ENCODE peak calls at places on chromosomes 6 and 20, in eight cellular contexts. One of them, this sample, is unnamed.

GRCh38 chr20:2761885-2762284 is 38.5 kb downstream of the CPXM1 start:
- DNase-seq in activated CD4-positive, alpha-beta T cell treated with anti-CD3 and anti-CD28 coated beads for 36 hours: no peak
- DNase-seq in GM12892: no peak
- DNase-seq in foreskin fibroblast: no peak
- DNase-seq in neural crest cell: no peak
- DNase-seq in neuronal stem cell: no peak
- DNase-seq in globus pallidus: no peak
- DNase-seq in skeletal muscle cell: no peak
- DNase-seq in this sample: no peak

GRCh38 chr6:40550096-40550731 is 37.0 kb downstream of the LRFN2 start:
- DNase-seq in GM12892: no peak
- DNase-seq in foreskin fibroblast: peak
- DNase-seq in globus pallidus: peak
- DNase-seq in neural crest cell: peak
- DNase-seq in neuronal stem cell: peak
- DNase-seq in activated CD4-positive, alpha-beta T cell treated with anti-CD3 and anti-CD28 coated beads for 36 hours: peak
- DNase-seq in skeletal muscle cell: peak
- DNase-seq in this sample: peak

GRCh38 chr6:40961831-40962230 is 77.2 kb downstream of the UNC5CL start:
- DNase-seq in neuronal stem cell: no peak
- DNase-seq in globus pallidus: no peak
- DNase-seq in foreskin fibroblast: no peak
- DNase-seq in GM12892: no peak
- DNase-seq in skeletal muscle cell: no peak
- DNase-seq in activated CD4-positive, alpha-beta T cell treated with anti-CD3 and anti-CD28 coated beads for 36 hours: no peak
- DNase-seq in neural crest cell: no peak
- DNase-seq in this sample: no peak

GRCh38 chr20:57393321-57394086 is 2.3 kb downstream of the RBM38 start:
- DNase-seq in skeletal muscle cell: no peak
- DNase-seq in GM12892: no peak
- DNase-seq in foreskin fibroblast: no peak
- DNase-seq in globus pallidus: peak
- DNase-seq in neuronal stem cell: no peak
- DNase-seq in neural crest cell: no peak
- DNase-seq in activated CD4-positive, alpha-beta T cell treated with anti-CD3 and anti-CD28 coated beads for 36 hours: no peak
- DNase-seq in this sample: no peak

GRCh38 chr20:32203556-32204484 is 3.7 kb downstream of the PLAGL2 start:
- DNase-seq in activated CD4-positive, alpha-beta T cell treated with anti-CD3 and anti-CD28 coated beads for 36 hours: peak
- DNase-seq in neuronal stem cell: no peak
- DNase-seq in globus pallidus: no peak
- DNase-seq in foreskin fibroblast: no peak
- DNase-seq in skeletal muscle cell: peak
- DNase-seq in GM12892: no peak
- DNase-seq in neural crest cell: no peak
- DNase-seq in this sample: peak

GRCh38 chr20:50804453-50805348 is 9.8 kb downstream of the BCAS4 start:
- DNase-seq in neural crest cell: no peak
- DNase-seq in foreskin fibroblast: no peak
- DNase-seq in activated CD4-positive, alpha-beta T cell treated with anti-CD3 and anti-CD28 coated beads for 36 hours: peak
- DNase-seq in neuronal stem cell: no peak
- DNase-seq in globus pallidus: no peak
- DNase-seq in GM12892: no peak
- DNase-seq in skeletal muscle cell: no peak
- DNase-seq in this sample: no peak

GRCh38 chr6:157464653-157465535 is 83.9 kb downstream of the ZDHHC14 start:
- DNase-seq in activated CD4-positive, alpha-beta T cell treated with anti-CD3 and anti-CD28 coated beads for 36 hours: no peak
- DNase-seq in neuronal stem cell: no peak
- DNase-seq in globus pallidus: no peak
- DNase-seq in skeletal muscle cell: no peak
- DNase-seq in foreskin fibroblast: no peak
- DNase-seq in GM12892: no peak
- DNase-seq in neural crest cell: no peak
- DNase-seq in this sample: no peak

GRCh38 chr6:4871825-4872224 is 95.6 kb downstream of the CDYL start:
- DNase-seq in foreskin fibroblast: no peak
- DNase-seq in activated CD4-positive, alpha-beta T cell treated with anti-CD3 and anti-CD28 coated beads for 36 hours: no peak
- DNase-seq in skeletal muscle cell: no peak
- DNase-seq in neural crest cell: no peak
- DNase-seq in GM12892: no peak
- DNase-seq in globus pallidus: no peak
- DNase-seq in neuronal stem cell: no peak
- DNase-seq in this sample: no peak

GRCh38 chr20:51758978-51759544 is 9.1 kb downstream of the ATP9A start:
- DNase-seq in activated CD4-positive, alpha-beta T cell treated with anti-CD3 and anti-CD28 coated beads for 36 hours: no peak
- DNase-seq in neural crest cell: no peak
- DNase-seq in globus pallidus: peak
- DNase-seq in foreskin fibroblast: peak
- DNase-seq in skeletal muscle cell: no peak
- DNase-seq in GM12892: no peak
- DNase-seq in neuronal stem cell: no peak
- DNase-seq in this sample: peak

GRCh38 chr6:158278015-158278414 is 34.2 kb upstream of the TULP4 start:
- DNase-seq in neuronal stem cell: no peak
- DNase-seq in skeletal muscle cell: no peak
- DNase-seq in GM12892: no peak
- DNase-seq in neural crest cell: no peak
- DNase-seq in foreskin fibroblast: no peak
- DNase-seq in globus pallidus: no peak
- DNase-seq in activated CD4-positive, alpha-beta T cell treated with anti-CD3 and anti-CD28 coated beads for 36 hours: no peak
- DNase-seq in this sample: no peak

GRCh38 chr6:389622-390021 is 1.9 kb upstream of the IRF4 start:
- DNase-seq in GM12892: no peak
- DNase-seq in neuronal stem cell: no peak
- DNase-seq in neural crest cell: no peak
- DNase-seq in activated CD4-positive, alpha-beta T cell treated with anti-CD3 and anti-CD28 coated beads for 36 hours: peak
- DNase-seq in foreskin fibroblast: no peak
- DNase-seq in skeletal muscle cell: no peak
- DNase-seq in globus pallidus: no peak
- DNase-seq in this sample: no peak

GRCh38 chr20:53387983-53388675 is 205.5 kb downstream of the ZNF217 start:
- DNase-seq in activated CD4-positive, alpha-beta T cell treated with anti-CD3 and anti-CD28 coated beads for 36 hours: peak
- DNase-seq in GM12892: no peak
- DNase-seq in foreskin fibroblast: no peak
- DNase-seq in skeletal muscle cell: no peak
- DNase-seq in globus pallidus: no peak
- DNase-seq in neural crest cell: no peak
- DNase-seq in neuronal stem cell: no peak
- DNase-seq in this sample: no peak

GRCh38 chr20:54194724-54195438 is 13.0 kb upstream of the PFDN4 start:
- DNase-seq in globus pallidus: no peak
- DNase-seq in skeletal muscle cell: no peak
- DNase-seq in neural crest cell: no peak
- DNase-seq in activated CD4-positive, alpha-beta T cell treated with anti-CD3 and anti-CD28 coated beads for 36 hours: no peak
- DNase-seq in GM12892: no peak
- DNase-seq in foreskin fibroblast: no peak
- DNase-seq in neuronal stem cell: no peak
- DNase-seq in this sample: no peak

GRCh38 chr6:291148-291696 is 1.1 kb upstream of the DUSP22 start:
- DNase-seq in neuronal stem cell: no peak
- DNase-seq in GM12892: no peak
- DNase-seq in globus pallidus: no peak
- DNase-seq in foreskin fibroblast: no peak
- DNase-seq in neural crest cell: no peak
- DNase-seq in skeletal muscle cell: no peak
- DNase-seq in activated CD4-positive, alpha-beta T cell treated with anti-CD3 and anti-CD28 coated beads for 36 hours: peak
- DNase-seq in this sample: peak

GRCh38 chr6:82045965-82046756 is 201.4 kb downstream of the IBTK start:
- DNase-seq in skeletal muscle cell: peak
- DNase-seq in neuronal stem cell: no peak
- DNase-seq in globus pallidus: no peak
- DNase-seq in foreskin fibroblast: peak
- DNase-seq in GM12892: no peak
- DNase-seq in neural crest cell: no peak
- DNase-seq in activated CD4-positive, alpha-beta T cell treated with anti-CD3 and anti-CD28 coated beads for 36 hours: no peak
- DNase-seq in this sample: no peak

GRCh38 chr6:12714022-12714421 is 2.5 kb upstream of the PHACTR1 start:
- DNase-seq in neuronal stem cell: no peak
- DNase-seq in globus pallidus: no peak
- DNase-seq in foreskin fibroblast: no peak
- DNase-seq in skeletal muscle cell: no peak
- DNase-seq in neural crest cell: no peak
- DNase-seq in activated CD4-positive, alpha-beta T cell treated with anti-CD3 and anti-CD28 coated beads for 36 hours: no peak
- DNase-seq in GM12892: no peak
- DNase-seq in this sample: no peak

GRCh38 chr6:55578537-55579363 is at the start of gene HMGCLL1:
- DNase-seq in GM12892: no peak
- DNase-seq in neuronal stem cell: peak
- DNase-seq in activated CD4-positive, alpha-beta T cell treated with anti-CD3 and anti-CD28 coated beads for 36 hours: peak
- DNase-seq in skeletal muscle cell: no peak
- DNase-seq in neural crest cell: peak
- DNase-seq in globus pallidus: peak
- DNase-seq in foreskin fibroblast: peak
- DNase-seq in this sample: peak

GRCh38 chr20:46230811-46231282 is 77.5 kb downstream of the CDH22 start:
- DNase-seq in foreskin fibroblast: no peak
- DNase-seq in GM12892: no peak
- DNase-seq in neural crest cell: peak
- DNase-seq in activated CD4-positive, alpha-beta T cell treated with anti-CD3 and anti-CD28 coated beads for 36 hours: peak
- DNase-seq in skeletal muscle cell: no peak
- DNase-seq in neuronal stem cell: peak
- DNase-seq in globus pallidus: no peak
- DNase-seq in this sample: no peak

GRCh38 chr20:32846852-32847251 is 11.9 kb upstream of the EFCAB8 start:
- DNase-seq in neural crest cell: no peak
- DNase-seq in activated CD4-positive, alpha-beta T cell treated with anti-CD3 and anti-CD28 coated beads for 36 hours: no peak
- DNase-seq in globus pallidus: no peak
- DNase-seq in skeletal muscle cell: no peak
- DNase-seq in GM12892: no peak
- DNase-seq in foreskin fibroblast: no peak
- DNase-seq in neuronal stem cell: no peak
- DNase-seq in this sample: no peak

GRCh38 chr6:149961728-149962425 is 1.9 kb upstream of the ULBP1 start:
- DNase-seq in activated CD4-positive, alpha-beta T cell treated with anti-CD3 and anti-CD28 coated beads for 36 hours: peak
- DNase-seq in neural crest cell: no peak
- DNase-seq in neuronal stem cell: no peak
- DNase-seq in skeletal muscle cell: no peak
- DNase-seq in foreskin fibroblast: peak
- DNase-seq in GM12892: no peak
- DNase-seq in globus pallidus: no peak
- DNase-seq in this sample: no peak

GRCh38 chr20:10412591-10413408 is 21.2 kb downstream of the MKKS start:
- DNase-seq in GM12892: no peak
- DNase-seq in neural crest cell: no peak
- DNase-seq in skeletal muscle cell: no peak
- DNase-seq in foreskin fibroblast: no peak
- DNase-seq in neuronal stem cell: no peak
- DNase-seq in globus pallidus: no peak
- DNase-seq in activated CD4-positive, alpha-beta T cell treated with anti-CD3 and anti-CD28 coated beads for 36 hours: no peak
- DNase-seq in this sample: no peak

GRCh38 chr6:15341311-15341710 is 95.4 kb downstream of the JARID2 start:
- DNase-seq in activated CD4-positive, alpha-beta T cell treated with anti-CD3 and anti-CD28 coated beads for 36 hours: no peak
- DNase-seq in GM12892: no peak
- DNase-seq in neural crest cell: no peak
- DNase-seq in globus pallidus: no peak
- DNase-seq in neuronal stem cell: no peak
- DNase-seq in skeletal muscle cell: no peak
- DNase-seq in foreskin fibroblast: no peak
- DNase-seq in this sample: no peak

GRCh38 chr20:63432577-63433061 is 39.8 kb downstream of the KCNQ2 start:
- DNase-seq in foreskin fibroblast: no peak
- DNase-seq in neural crest cell: no peak
- DNase-seq in globus pallidus: no peak
- DNase-seq in neuronal stem cell: no peak
- DNase-seq in skeletal muscle cell: no peak
- DNase-seq in GM12892: no peak
- DNase-seq in activated CD4-positive, alpha-beta T cell treated with anti-CD3 and anti-CD28 coated beads for 36 hours: no peak
- DNase-seq in this sample: no peak

GRCh38 chr6:122580731-122581130 is 29.5 kb upstream of the PKIB start:
- DNase-seq in GM12892: no peak
- DNase-seq in neuronal stem cell: no peak
- DNase-seq in neural crest cell: no peak
- DNase-seq in foreskin fibroblast: no peak
- DNase-seq in activated CD4-positive, alpha-beta T cell treated with anti-CD3 and anti-CD28 coated beads for 36 hours: no peak
- DNase-seq in skeletal muscle cell: no peak
- DNase-seq in globus pallidus: no peak
- DNase-seq in this sample: no peak

GRCh38 chr20:50438986-50439407 is 71.2 kb upstream of the PTPN1 start:
- DNase-seq in neuronal stem cell: no peak
- DNase-seq in GM12892: no peak
- DNase-seq in skeletal muscle cell: no peak
- DNase-seq in neural crest cell: no peak
- DNase-seq in activated CD4-positive, alpha-beta T cell treated with anti-CD3 and anti-CD28 coated beads for 36 hours: peak
- DNase-seq in foreskin fibroblast: peak
- DNase-seq in globus pallidus: no peak
- DNase-seq in this sample: no peak